ENCODE peak calls at places on chromosomes 1 and 21, in four cellular contexts. One of them, this sample, is unnamed.

GRCh38 chr1:242133351-242133750 is 134.5 kb upstream of the MAP1LC3C start:
- DNase-seq in HS-5: no peak
- DNase-seq in GM12891: no peak
- DNase-seq in NCI-H1092: no peak
- DNase-seq in this sample: no peak

GRCh38 chr1:168599636-168600035 is 23.2 kb downstream of the XCL1 start:
- DNase-seq in NCI-H1092: no peak
- DNase-seq in HS-5: no peak
- DNase-seq in GM12891: no peak
- DNase-seq in this sample: no peak

GRCh38 chr1:100517517-100517916 is 20.4 kb upstream of the GPR88 start:
- DNase-seq in HS-5: no peak
- DNase-seq in GM12891: no peak
- DNase-seq in NCI-H1092: no peak
- DNase-seq in this sample: no peak

GRCh38 chr1:10860218-10860617 is 63.8 kb upstream of the CASZ1 start:
- DNase-seq in NCI-H1092: no peak
- DNase-seq in HS-5: no peak
- DNase-seq in GM12891: no peak
- DNase-seq in this sample: no peak

GRCh38 chr1:164561007-164561406 is 2.0 kb downstream of the PBX1 start:
- DNase-seq in NCI-H1092: no peak
- DNase-seq in HS-5: no peak
- DNase-seq in GM12891: no peak
- DNase-seq in this sample: no peak

GRCh38 chr21:41779659-41780058 is 12.8 kb upstream of the RIPK4 start:
- DNase-seq in HS-5: no peak
- DNase-seq in GM12891: no peak
- DNase-seq in NCI-H1092: peak
- DNase-seq in this sample: peak

GRCh38 chr1:119631433-119632102 is 16.5 kb downstream of the ZNF697 start:
- DNase-seq in HS-5: no peak
- DNase-seq in NCI-H1092: peak
- DNase-seq in GM12891: no peak
- DNase-seq in this sample: no peak

GRCh38 chr1:119747451-119747850 is 21.3 kb downstream of the HMGCS2 start:
- DNase-seq in HS-5: no peak
- DNase-seq in NCI-H1092: no peak
- DNase-seq in GM12891: no peak
- DNase-seq in this sample: no peak

GRCh38 chr1:192086643-192087042 is 71.6 kb upstream of the RGS18 start:
- DNase-seq in HS-5: no peak
- DNase-seq in GM12891: no peak
- DNase-seq in NCI-H1092: no peak
- DNase-seq in this sample: no peak

GRCh38 chr21:16407403-16408279 is 677.9 kb downstream of the USP25 start:
- DNase-seq in GM12891: no peak
- DNase-seq in HS-5: no peak
- DNase-seq in NCI-H1092: no peak
- DNase-seq in this sample: no peak

GRCh38 chr1:111541721-111542120 is 38.3 kb upstream of the ADORA3 start:
- DNase-seq in GM12891: no peak
- DNase-seq in NCI-H1092: no peak
- DNase-seq in HS-5: peak
- DNase-seq in this sample: no peak

This sample was measured in NCI-H187 treated with DMSO at 0.1 percent for 48 hours.